ENCODE peak calls at places on chromosome 21, in eight cellular contexts. Y, B, F, O, L, Q, A and T are unnamed samples.

GRCh38 chr21:35204850-35205564 is 155.9 kb upstream of the RUNX1 start:
- DNase-seq in Y (peak), B (peak), F (peak), O (peak), L (peak), Q (peak), A (peak), T (peak)

GRCh38 chr21:16194851-16195251 is 465.1 kb downstream of the USP25 start:
- DNase-seq in Y (no peak), B (peak), F (no peak), O (peak), L (peak), Q (no peak), A (no peak), T (no peak)

GRCh38 chr21:45281411-45282282 is 6.0 kb downstream of the POFUT2 start:
- DNase-seq in Y (no peak), B (no peak), F (no peak), O (no peak), L (no peak), Q (no peak), A (no peak), T (no peak)

GRCh38 chr21:45959779-45960390 is 21.7 kb upstream of the COL6A1 start:
- DNase-seq in Y (no peak), B (no peak), F (no peak), O (no peak), L (no peak), Q (no peak), A (no peak), T (no peak)

GRCh38 chr21:37266515-37267221 is 466 bp downstream of the VPS26C start:
- DNase-seq in Y (no peak), B (peak), F (no peak), O (peak), L (peak), Q (peak), A (no peak), T (peak)

GRCh38 chr21:46122241-46122671 is 24.3 kb downstream of the COL6A2 start:
- DNase-seq in Y (no peak), B (peak), F (peak), O (peak), L (peak), Q (no peak), A (no peak), T (peak)

GRCh38 chr21:35467536-35467935 is 418.4 kb upstream of the RUNX1 start:
- DNase-seq in Y (no peak), B (no peak), F (no peak), O (no peak), L (no peak), Q (no peak), A (peak), T (peak)

GRCh38 chr21:44432841-44433790 is 22.2 kb upstream of the LRRC3 start:
- DNase-seq in Y (no peak), B (no peak), F (peak), O (no peak), L (no peak), Q (no peak), A (no peak), T (no peak)

GRCh38 chr21:37532868-37533780 is 166.6 kb downstream of the DYRK1A start:
- DNase-seq in Y (no peak), B (peak), F (no peak), O (no peak), L (peak), Q (no peak), A (no peak), T (no peak)

GRCh38 chr21:44329086-44329889 is 9.9 kb downstream of the CFAP410 start:
- DNase-seq in Y (no peak), B (no peak), F (no peak), O (no peak), L (no peak), Q (no peak), A (no peak), T (no peak)

GRCh38 chr21:31945116-31945515 is 72.3 kb downstream of the HUNK start:
- DNase-seq in Y (no peak), B (no peak), F (no peak), O (no peak), L (no peak), Q (no peak), A (no peak), T (no peak)

GRCh38 chr21:32867587-32867986 is 96.0 kb upstream of the PAXBP1 start:
- DNase-seq in Y (no peak), B (no peak), F (no peak), O (no peak), L (no peak), Q (no peak), A (no peak), T (no peak)

GRCh38 chr21:33244082-33244780 is 14.5 kb downstream of the IFNAR2 start:
- DNase-seq in Y (no peak), B (no peak), F (no peak), O (no peak), L (no peak), Q (no peak), A (no peak), T (no peak)

GRCh38 chr21:35335951-35336446 is 286.9 kb upstream of the RUNX1 start:
- DNase-seq in Y (no peak), B (no peak), F (no peak), O (no peak), L (no peak), Q (no peak), A (no peak), T (no peak)

GRCh38 chr21:44294391-44295162 is 5.3 kb upstream of the PFKL start:
- DNase-seq in Y (no peak), B (peak), F (no peak), O (peak), L (peak), Q (no peak), A (no peak), T (peak)

GRCh38 chr21:34846601-34847112 is 177.9 kb downstream of the CLIC6 start:
- DNase-seq in Y (no peak), B (peak), F (no peak), O (peak), L (peak), Q (no peak), A (no peak), T (peak)

GRCh38 chr21:45940091-45940490 is 41.5 kb upstream of the COL6A1 start:
- DNase-seq in Y (no peak), B (no peak), F (no peak), O (no peak), L (no peak), Q (no peak), A (no peak), T (no peak)

GRCh38 chr21:44732263-44732662 is 20.9 kb upstream of the TSPEAR start:
- DNase-seq in Y (no peak), B (no peak), F (no peak), O (no peak), L (no peak), Q (no peak), A (no peak), T (no peak)

GRCh38 chr21:38664315-38664714 is 141.4 kb upstream of the ETS2 start:
- DNase-seq in Y (no peak), B (no peak), F (no peak), O (no peak), L (no peak), Q (no peak), A (no peak), T (no peak)

GRCh38 chr21:44592446-44593365 is at the start of gene KRTAP10-6:
- DNase-seq in Y (no peak), B (no peak), F (no peak), O (no peak), L (no peak), Q (no peak), A (no peak), T (no peak)

DNA sequence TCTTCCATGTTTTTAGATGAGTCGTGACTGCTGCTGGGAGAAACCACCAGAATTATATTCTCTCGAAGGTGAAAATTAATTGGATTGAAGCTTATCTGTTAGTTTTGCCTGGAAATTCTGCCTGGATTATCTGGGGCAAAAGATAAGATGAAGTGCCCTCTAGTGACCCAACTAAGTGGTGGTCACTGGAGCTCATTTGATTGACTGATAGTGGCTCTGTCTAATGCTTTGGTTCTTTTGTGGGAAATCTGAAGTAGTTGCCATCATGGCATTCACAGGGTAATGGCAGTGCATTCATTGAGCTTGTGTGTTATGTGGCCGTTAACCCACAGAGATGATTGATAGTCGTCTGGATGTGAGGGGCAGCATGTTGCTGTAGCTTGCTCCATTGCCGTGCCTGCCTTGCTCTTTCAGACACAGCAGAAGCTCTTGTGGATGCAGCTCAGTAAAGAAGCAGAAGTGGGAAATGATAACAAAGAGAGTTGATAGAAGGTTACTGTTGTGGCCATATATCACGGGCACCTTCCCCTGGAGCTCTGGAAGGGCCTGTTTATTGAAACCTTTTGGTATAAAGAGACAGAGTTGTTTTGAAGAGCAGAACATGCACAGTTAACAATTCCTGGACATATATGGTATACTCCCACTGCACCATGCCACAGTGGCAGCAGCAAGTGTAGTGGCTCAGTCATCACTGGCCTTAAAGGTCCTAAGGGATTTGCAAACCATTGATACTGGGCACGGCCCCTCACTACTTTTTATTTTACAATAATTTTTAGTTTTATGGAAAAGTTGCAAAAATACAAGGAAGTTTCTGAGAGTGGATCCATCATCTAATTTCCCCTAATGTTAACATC is 42.0 kb downstream of the CXADR start:
- DNase-seq in Y (no peak), B (peak), F (no peak), O (peak), L (peak), Q (peak), A (no peak), T (no peak)
- TF ChIP-seq CTCF in Y (no peak), B (peak), F (no peak), O (peak), L (peak), Q (peak), A (no peak), T (peak)

DNA sequence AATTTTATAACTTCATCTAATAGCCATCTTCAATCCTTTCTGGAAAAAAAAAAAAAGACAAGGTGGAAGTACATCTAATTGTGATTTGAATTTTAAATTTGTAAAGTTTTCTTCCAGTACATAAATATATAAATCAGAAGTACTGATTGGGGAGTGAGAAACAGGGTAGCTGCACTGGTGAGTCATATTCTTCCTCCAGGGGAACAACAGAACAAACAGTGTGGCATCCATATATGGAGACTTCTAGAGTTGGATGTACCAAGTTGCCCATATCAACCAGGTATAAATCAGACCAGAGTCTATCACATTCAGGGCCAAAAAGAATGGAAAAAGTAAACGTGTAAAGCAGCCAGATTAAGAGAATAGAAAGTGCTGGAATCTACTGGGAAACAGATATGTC is 66.0 kb upstream of the NRIP1 start:
- DNase-seq in Y (no peak), B (peak), F (no peak), O (peak), L (peak), Q (no peak), A (no peak), T (no peak)
- TF ChIP-seq CTCF in Y (no peak), B (no peak), F (no peak), O (no peak), L (no peak), Q (no peak), A (no peak), T (no peak)

GRCh38 chr21:42781981-42782722 is 97.2 kb downstream of the WDR4 start:
- DNase-seq in Y (no peak), B (no peak), F (peak), O (no peak), L (no peak), Q (no peak), A (no peak), T (no peak)

GRCh38 chr21:42781150-42781980 is 98.0 kb downstream of the WDR4 start:
- DNase-seq in Y (no peak), B (no peak), F (peak), O (peak), L (no peak), Q (no peak), A (no peak), T (no peak)

GRCh38 chr21:42777757-42778344 is 101.5 kb downstream of the WDR4 start:
- DNase-seq in Y (no peak), B (no peak), F (no peak), O (no peak), L (no peak), Q (no peak), A (no peak), T (no peak)

GRCh38 chr21:42777064-42777756 is 102.1 kb downstream of the WDR4 start:
- DNase-seq in Y (no peak), B (no peak), F (no peak), O (no peak), L (no peak), Q (no peak), A (no peak), T (no peak)

GRCh38 chr21:42779431-42779861 is 99.9 kb downstream of the WDR4 start:
- DNase-seq in Y (no peak), B (no peak), F (no peak), O (no peak), L (no peak), Q (no peak), A (no peak), T (no peak)
- TF ChIP-seq CTCF in Y (no peak), B (no peak), F (no peak), O (no peak), L (no peak), Q (no peak), A (no peak), T (no peak)

DNA sequence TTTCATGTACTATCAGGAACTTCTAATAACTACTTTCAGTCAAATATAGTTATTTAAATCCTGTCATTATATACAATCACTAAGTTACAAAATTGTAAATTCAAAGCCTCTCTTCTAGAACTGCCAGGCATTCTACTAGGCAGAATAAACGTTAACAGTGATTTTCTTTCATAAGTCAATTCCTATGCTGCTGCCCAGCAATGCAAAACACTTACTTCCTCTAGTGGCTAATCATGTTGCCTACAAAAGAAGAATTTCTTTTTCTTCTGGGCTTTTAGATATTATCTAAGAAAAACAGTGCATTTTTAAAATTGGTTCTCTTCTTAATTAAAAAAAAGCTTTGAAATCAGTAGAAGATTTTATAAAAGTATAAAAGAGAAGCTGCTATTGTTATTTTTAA is 509.8 kb upstream of the ADAMTS5 start:
- DNase-seq in Y (no peak), B (peak), F (no peak), O (peak), L (peak), Q (no peak), A (peak), T (peak)
- TF ChIP-seq CTCF in Y (no peak), B (peak), F (peak), O (peak), L (peak), Q (no peak), A (peak), T (peak)

DNA sequence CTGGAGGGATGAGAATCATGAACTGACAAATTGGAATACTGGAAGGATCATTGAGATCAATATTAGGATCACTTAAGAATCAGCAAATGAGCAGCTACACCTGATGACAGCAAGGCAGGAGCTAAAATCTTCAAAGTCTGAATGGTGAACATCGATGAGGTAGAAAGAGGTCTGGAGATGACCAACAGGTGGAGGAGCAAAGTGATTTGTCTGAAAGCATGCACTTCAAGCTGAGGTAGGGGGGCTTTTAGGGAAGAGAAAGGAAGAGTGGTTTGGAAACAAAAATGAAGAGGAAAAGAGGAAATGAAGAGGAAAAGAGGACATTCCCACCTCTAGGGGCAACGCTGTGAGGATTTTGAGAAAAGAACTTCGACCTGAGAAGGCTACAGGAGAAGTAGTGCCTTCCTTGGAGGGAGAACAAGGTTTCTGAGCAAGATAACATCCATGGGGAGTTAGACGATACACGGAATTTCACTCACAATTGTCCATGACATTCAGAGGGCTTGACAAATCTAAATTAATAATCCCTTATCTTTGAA is 79.0 kb downstream of the APP start:
- DNase-seq in Y (no peak), B (no peak), F (no peak), O (no peak), L (no peak), Q (no peak), A (no peak), T (no peak)
- TF ChIP-seq CTCF in Y (no peak), B (peak), F (no peak), O (no peak), L (peak), Q (no peak), A (no peak), T (peak)

DNA sequence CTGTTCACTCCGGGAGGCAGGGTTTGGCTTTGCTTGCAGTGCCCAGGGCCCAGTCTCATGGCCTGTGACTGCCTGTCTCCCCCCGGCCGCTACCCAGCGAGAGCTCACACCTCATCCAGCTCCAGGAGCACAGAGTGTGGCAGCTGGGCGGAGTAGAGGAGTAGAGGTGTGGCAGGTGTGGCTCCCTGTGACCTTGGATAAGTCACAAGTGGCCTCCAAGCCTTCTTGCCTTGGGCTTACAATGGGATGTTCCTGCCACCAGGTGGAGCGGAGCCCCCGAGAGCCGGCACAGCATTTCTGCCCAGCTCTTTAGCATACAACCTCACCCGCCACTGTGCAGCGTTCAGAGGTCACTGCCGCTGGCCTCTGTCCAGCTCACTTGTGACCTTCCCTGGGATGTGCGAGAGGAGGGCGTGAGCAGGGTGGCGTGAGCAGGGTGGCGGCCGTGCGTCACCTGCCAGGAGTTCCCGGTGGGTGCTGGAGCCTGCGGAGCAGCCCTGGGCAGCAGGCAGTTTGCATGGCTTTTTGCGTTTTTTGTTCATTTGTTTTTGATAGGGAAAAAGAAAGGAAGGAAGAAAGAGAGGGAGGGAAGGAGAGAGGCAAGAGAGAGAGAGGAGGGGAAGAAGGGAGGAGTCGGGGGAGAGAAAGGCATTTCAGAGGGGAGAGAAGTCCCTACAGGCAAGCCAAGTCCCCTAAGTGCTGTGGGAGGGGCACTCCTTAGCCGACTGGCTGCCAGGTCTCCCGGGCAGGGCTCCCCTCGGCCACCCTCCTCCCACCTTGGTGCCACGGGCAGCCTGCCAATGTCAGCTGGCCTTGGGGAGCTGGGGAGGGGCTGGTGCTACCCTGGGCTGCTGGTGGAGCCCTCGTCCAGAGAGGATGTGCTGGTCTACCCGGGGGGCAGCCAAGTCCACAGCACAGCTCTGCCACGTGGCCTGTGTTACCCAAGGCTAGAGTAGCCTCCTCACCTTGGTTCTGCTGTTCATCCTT is 42.6 kb downstream of the CRYAA start:
- DNase-seq in Y (peak), B (peak), F (peak), O (no peak), L (no peak), Q (peak), A (no peak), T (no peak)
- TF ChIP-seq CTCF in Y (no peak), B (peak), F (no peak), O (no peak), L (no peak), Q (peak), A (peak), T (peak)

DNA sequence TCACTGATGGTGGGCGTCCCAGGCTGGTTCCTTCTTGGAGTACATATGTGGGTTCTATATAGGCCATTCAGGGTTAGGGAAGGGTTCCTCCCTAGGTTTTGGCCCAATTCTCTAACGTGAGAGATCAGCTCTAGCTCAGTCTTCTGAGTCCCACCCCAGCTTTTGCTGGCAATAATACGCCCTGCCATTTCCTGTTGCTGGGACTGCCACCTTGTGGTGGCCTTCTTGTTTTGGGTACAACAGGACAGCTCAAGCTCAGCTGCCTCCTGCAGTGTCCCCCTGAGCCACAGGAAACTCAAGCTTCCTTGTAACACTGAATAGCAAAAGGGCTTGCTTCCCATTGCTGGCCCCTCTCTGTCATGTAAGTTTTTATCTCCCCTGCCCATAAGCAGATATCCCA is 77.8 kb downstream of the BACH1 start:
- DNase-seq in Y (no peak), B (peak), F (no peak), O (peak), L (peak), Q (peak), A (no peak), T (no peak)
- TF ChIP-seq CTCF in Y (no peak), B (peak), F (peak), O (peak), L (peak), Q (peak), A (peak), T (peak)

GRCh38 chr21:42164064-42164789 is 54.7 kb upstream of the ABCG1 start:
- DNase-seq in Y (peak), B (peak), F (peak), O (peak), L (no peak), Q (peak), A (no peak), T (no peak)
- TF ChIP-seq CTCF in Y (no peak), B (peak), F (peak), O (peak), L (peak), Q (peak), A (no peak), T (peak)

GRCh38 chr21:22925032-22925431 is 1926.8 kb downstream of the NCAM2 start:
- DNase-seq in Y (no peak), B (no peak), F (no peak), O (no peak), L (no peak), Q (no peak), A (no peak), T (no peak)

GRCh38 chr21:22927469-22927868 is 1929.3 kb downstream of the NCAM2 start:
- DNase-seq in Y (no peak), B (no peak), F (no peak), O (no peak), L (no peak), Q (no peak), A (no peak), T (no peak)
- TF ChIP-seq CTCF in Y (no peak), B (no peak), F (no peak), O (no peak), L (no peak), Q (no peak), A (no peak), T (no peak)